ENCODE peak calls at places on chromosomes 11 and 22, in six cellular contexts. S is activated CD4-positive, alpha-beta T cell treated with anti-CD3 and anti-CD28 coated beads, Interleukin-2, amount 10 ng/mL, durations not matched to agents 7 days and 5 days; O is amniotic stem cell; T is NCI-H1930; U is CD8-positive, alpha-beta memory T cell; K is WTC11. C is an unnamed sample.

GRCh38 chr11:10580625-10581024 is 12.2 kb upstream of the LYVE1 start:
- DNase-seq in S (no peak), O (no peak), T (no peak), U (no peak), K (no peak), C (no peak)

GRCh38 chr11:36431429-36432092 is 78.5 kb downstream of the TRAF6 start:
- DNase-seq in S (no peak), O (peak), T (no peak), U (no peak), K (no peak), C (no peak)

GRCh38 chr22:50696799-50697561 is 24.4 kb downstream of the SHANK3 start:
- DNase-seq in S (no peak), O (no peak), T (peak), U (no peak), K (peak), C (no peak)

GRCh38 chr22:46002757-46003270 is 25.9 kb upstream of the WNT7B start:
- DNase-seq in S (no peak), O (no peak), T (no peak), U (no peak), K (no peak), C (no peak)

GRCh38 chr11:11640152-11640551 is 18.3 kb upstream of the GALNT18 start:
- DNase-seq in S (no peak), O (no peak), T (no peak), U (no peak), K (no peak), C (no peak)

GRCh38 chr11:113618360-113618759 is 87.7 kb downstream of the TMPRSS5 start:
- DNase-seq in S (no peak), O (no peak), T (no peak), U (no peak), K (no peak), C (no peak)

GRCh38 chr11:60251485-60252207 is 8.7 kb upstream of the MS4A4E start:
- DNase-seq in S (peak), O (no peak), T (peak), U (no peak), K (no peak), C (peak)

GRCh38 chr11:74650498-74650897 is 58.1 kb downstream of the POLD3 start:
- DNase-seq in S (no peak), O (no peak), T (no peak), U (no peak), K (no peak), C (no peak)

GRCh38 chr11:8566613-8567210 is 27.3 kb downstream of the STK33 start:
- DNase-seq in S (no peak), O (peak), T (peak), U (no peak), K (no peak), C (peak)

GRCh38 chr11:118851970-118852369 is 31.7 kb upstream of the CXCR5 start:
- DNase-seq in S (no peak), O (no peak), T (no peak), U (no peak), K (no peak), C (peak)

GRCh38 chr11:79174045-79175008 is 266.5 kb downstream of the TENM4 start:
- DNase-seq in S (no peak), O (no peak), T (no peak), U (no peak), K (peak), C (no peak)

GRCh38 chr11:10742460-10743208 is 8.4 kb upstream of the CTR9 start:
- DNase-seq in S (peak), O (peak), T (no peak), U (peak), K (no peak), C (no peak)

GRCh38 chr11:83115992-83116641 is 40.8 kb upstream of the PCF11 start:
- DNase-seq in S (no peak), O (no peak), T (no peak), U (no peak), K (no peak), C (no peak)

GRCh38 chr11:73228268-73229134 is 10.4 kb downstream of the P2RY2 start:
- DNase-seq in S (no peak), O (no peak), T (no peak), U (no peak), K (no peak), C (no peak)

GRCh38 chr11:35523861-35524260 is 1.6 kb downstream of the PAMR1 start:
- DNase-seq in S (no peak), O (no peak), T (no peak), U (no peak), K (no peak), C (no peak)

GRCh38 chr11:34682822-34683221 is 61.9 kb downstream of the EHF start:
- DNase-seq in S (no peak), O (no peak), T (no peak), U (no peak), K (no peak), C (no peak)

GRCh38 chr11:73585834-73586575 is 11.9 kb downstream of the FAM168A start:
- DNase-seq in S (no peak), O (peak), T (no peak), U (no peak), K (no peak), C (no peak)